ENCODE peak calls at places on chromosomes 13 and 19, in ten cellular contexts. S, I, O, C, T, M, X, F, D and J are unnamed samples.

GRCh38 chr13:46469064-46469463 is 82.0 kb upstream of the RUBCNL start:
- DNase-seq in S (no peak), O (no peak), M (peak), F (no peak), I (no peak), X (no peak), T (no peak), D (no peak), C (peak), J (no peak)

GRCh38 chr13:40611635-40612422 is 54.6 kb downstream of the FOXO1 start:
- DNase-seq in I (no peak), C (no peak), T (no peak), S (no peak), O (no peak), X (no peak), D (no peak), F (no peak), M (no peak), J (no peak)

GRCh38 chr13:93473441-93474270 is 247.0 kb downstream of the GPC6 start:
- DNase-seq in T (no peak), M (no peak), O (no peak), X (no peak), D (no peak), C (no peak), I (no peak), F (no peak), S (no peak), J (no peak)

GRCh38 chr13:75934889-75935288 is 298.8 kb downstream of the LMO7 start:
- DNase-seq in I (no peak), F (no peak), O (no peak), T (peak), S (no peak), M (no peak), D (no peak), C (peak), X (no peak), J (no peak)

GRCh38 chr13:75869981-75870380 is 233.9 kb downstream of the LMO7 start:
- DNase-seq in C (no peak), X (no peak), S (no peak), O (peak), F (no peak), T (no peak), M (no peak), I (no peak), D (no peak), J (no peak)

GRCh38 chr13:31920301-31920818 is 111.2 kb upstream of the FRY start:
- DNase-seq in D (no peak), M (no peak), C (no peak), F (no peak), O (no peak), T (peak), S (no peak), X (no peak), I (no peak), J (no peak)

GRCh38 chr19:27736225-27736624 is 1476.7 kb downstream of the UQCRFS1 start:
- DNase-seq in D (no peak), S (no peak), I (no peak), X (no peak), F (no peak), T (no peak), C (no peak), M (no peak), O (no peak), J (no peak)

GRCh38 chr13:29991343-29991742 is 140.9 kb upstream of the UBL3 start:
- DNase-seq in O (no peak), X (no peak), F (no peak), C (peak), M (peak), D (no peak), T (peak), I (no peak), S (no peak), J (no peak)

GRCh38 chr13:65287405-65287804 is 1942.7 kb downstream of the PCDH9 start:
- DNase-seq in C (no peak), M (no peak), O (no peak), D (no peak), T (no peak), F (no peak), I (no peak), X (no peak), S (no peak), J (no peak)

GRCh38 chr13:35346494-35346893 is 130.0 kb downstream of the MAB21L1 start:
- DNase-seq in I (no peak), D (no peak), F (no peak), S (no peak), C (no peak), O (no peak), T (no peak), X (no peak), M (no peak), J (no peak)

GRCh38 chr19:1884291-1884718 is 991 bp downstream of the ABHD17A start:
- DNase-seq in C (no peak), I (no peak), M (no peak), T (no peak), X (peak), D (no peak), F (no peak), O (peak), S (no peak), J (no peak)

GRCh38 chr19:6711078-6711361 is 9.4 kb downstream of the C3 start:
- DNase-seq in T (no peak), D (no peak), C (no peak), I (no peak), S (no peak), F (no peak), X (no peak), O (no peak), M (no peak), J (no peak)

GRCh38 chr13:114049026-114049425 is 75.2 kb upstream of the C13orf46 start:
- DNase-seq in M (no peak), I (no peak), S (no peak), D (no peak), F (no peak), O (no peak), T (no peak), C (no peak), X (peak), J (peak)

GRCh38 chr13:39297664-39298171 is 259.5 kb downstream of the NHLRC3 start:
- DNase-seq in F (no peak), D (no peak), S (no peak), C (no peak), M (peak), T (no peak), I (no peak), X (no peak), O (no peak), J (no peak)

GRCh38 chr19:14318873-14319272 is 62.4 kb upstream of the ADGRE5 start:
- DNase-seq in F (no peak), M (no peak), S (no peak), T (no peak), D (no peak), I (no peak), X (peak), O (no peak), C (no peak), J (peak)